ENCODE peak calls at places on chromosomes 5 and 9, in six cellular contexts. A is SK-N-SH, Y is NAMALWA, B is dorsolateral prefrontal cortex, H is NCI-H1417, T is left ventricle myocardium inferior. Q is an unnamed sample.

GRCh38 chr5:462051-462481 is 19.1 kb downstream of the EXOC3 start:
- DNase-seq in A (no peak), Y (no peak), B (no peak), H (no peak), T (peak), Q (no peak)

GRCh38 chr5:179140293-179140692 is 80.1 kb downstream of the ZNF354C start:
- DNase-seq in A (no peak), Y (no peak), B (no peak), H (no peak), T (no peak), Q (no peak)

GRCh38 chr9:133107961-133108793 is 12.9 kb downstream of the RALGDS start:
- DNase-seq in A (no peak), Y (no peak), B (no peak), H (no peak), T (peak), Q (no peak)

GRCh38 chr5:53423724-53424123 is 56.7 kb upstream of the FST start:
- DNase-seq in A (no peak), Y (no peak), B (no peak), H (no peak), T (no peak), Q (no peak)

GRCh38 chr5:136210259-136210658 is 17.3 kb upstream of the SMIM32 start:
- DNase-seq in A (no peak), Y (no peak), B (no peak), H (no peak), T (no peak), Q (no peak)

GRCh38 chr9:123564652-123565051 is 208.7 kb downstream of the CRB2 start:
- DNase-seq in A (no peak), Y (no peak), B (no peak), H (no peak), T (no peak), Q (no peak)

GRCh38 chr5:5078009-5078897 is 61.9 kb upstream of the ADAMTS16 start:
- DNase-seq in A (peak), Y (no peak), B (no peak), H (no peak), T (no peak), Q (no peak)

GRCh38 chr9:82271099-82271498 is 282.5 kb downstream of the SPATA31D1 start:
- DNase-seq in A (no peak), Y (no peak), B (no peak), H (no peak), T (no peak), Q (no peak)

GRCh38 chr9:116905131-116905724 is 218.1 kb downstream of the TRIM32 start:
- DNase-seq in A (no peak), Y (no peak), B (peak), H (no peak), T (no peak), Q (no peak)

GRCh38 chr5:135584918-135585317 is 6.1 kb upstream of the CXCL14 start:
- DNase-seq in A (no peak), Y (no peak), B (no peak), H (no peak), T (no peak), Q (no peak)

Q was measured in activated CD8-positive, alpha-beta memory T cell treated with anti-CD3 and anti-CD28 coated beads for 48 hours.